ENCODE peak calls at places on chromosomes 3 and 15, in four cellular contexts. One of them, this sample, is unnamed.

GRCh38 chr3:108554233-108554632 is 35.0 kb downstream of the CIP2A start:
- DNase-seq in mucosa of gallbladder: no peak
- DNase-seq in stimulated activated CD8-positive, alpha-beta memory T cell treated with anti-CD3 and anti-CD28 coated beads, Interleukin-2, amount 100 ng/mL, for 48 hours: no peak
- DNase-seq in astrocyte of the hippocampus: no peak
- DNase-seq in this sample: no peak

GRCh38 chr3:186671051-186671450 is 5.2 kb downstream of the HRG start:
- DNase-seq in mucosa of gallbladder: no peak
- DNase-seq in stimulated activated CD8-positive, alpha-beta memory T cell treated with anti-CD3 and anti-CD28 coated beads, Interleukin-2, amount 100 ng/mL, for 48 hours: no peak
- DNase-seq in astrocyte of the hippocampus: no peak
- DNase-seq in this sample: no peak

GRCh38 chr15:80455668-80456442 is 51.7 kb downstream of the ARNT2 start:
- DNase-seq in mucosa of gallbladder: peak
- DNase-seq in stimulated activated CD8-positive, alpha-beta memory T cell treated with anti-CD3 and anti-CD28 coated beads, Interleukin-2, amount 100 ng/mL, for 48 hours: peak
- DNase-seq in astrocyte of the hippocampus: peak
- DNase-seq in this sample: no peak

GRCh38 chr3:31288641-31289100 is 244.1 kb upstream of the STT3B start:
- DNase-seq in mucosa of gallbladder: peak
- DNase-seq in stimulated activated CD8-positive, alpha-beta memory T cell treated with anti-CD3 and anti-CD28 coated beads, Interleukin-2, amount 100 ng/mL, for 48 hours: peak
- DNase-seq in astrocyte of the hippocampus: peak
- DNase-seq in this sample: peak

GRCh38 chr15:33716025-33716424 is 252.3 kb upstream of the CHRM5 start:
- DNase-seq in mucosa of gallbladder: no peak
- DNase-seq in stimulated activated CD8-positive, alpha-beta memory T cell treated with anti-CD3 and anti-CD28 coated beads, Interleukin-2, amount 100 ng/mL, for 48 hours: no peak
- DNase-seq in astrocyte of the hippocampus: no peak
- DNase-seq in this sample: no peak

GRCh38 chr15:78129098-78130011 is 1.9 kb downstream of the CIB2 start:
- DNase-seq in mucosa of gallbladder: no peak
- DNase-seq in stimulated activated CD8-positive, alpha-beta memory T cell treated with anti-CD3 and anti-CD28 coated beads, Interleukin-2, amount 100 ng/mL, for 48 hours: no peak
- DNase-seq in astrocyte of the hippocampus: peak
- DNase-seq in this sample: no peak

GRCh38 chr15:86834115-86834863 is 754.6 kb downstream of the AGBL1 start:
- DNase-seq in mucosa of gallbladder: no peak
- DNase-seq in stimulated activated CD8-positive, alpha-beta memory T cell treated with anti-CD3 and anti-CD28 coated beads, Interleukin-2, amount 100 ng/mL, for 48 hours: no peak
- DNase-seq in astrocyte of the hippocampus: no peak
- DNase-seq in this sample: no peak

GRCh38 chr3:156488771-156489170 is 66.1 kb downstream of the SSR3 start:
- DNase-seq in mucosa of gallbladder: no peak
- DNase-seq in stimulated activated CD8-positive, alpha-beta memory T cell treated with anti-CD3 and anti-CD28 coated beads, Interleukin-2, amount 100 ng/mL, for 48 hours: no peak
- DNase-seq in astrocyte of the hippocampus: no peak
- DNase-seq in this sample: no peak

GRCh38 chr3:113585720-113586119 is 53.4 kb downstream of the SIDT1 start:
- DNase-seq in mucosa of gallbladder: no peak
- DNase-seq in stimulated activated CD8-positive, alpha-beta memory T cell treated with anti-CD3 and anti-CD28 coated beads, Interleukin-2, amount 100 ng/mL, for 48 hours: no peak
- DNase-seq in astrocyte of the hippocampus: no peak
- DNase-seq in this sample: no peak

GRCh38 chr15:32730677-32731654 is 13.2 kb downstream of the GREM1 start:
- DNase-seq in mucosa of gallbladder: peak
- DNase-seq in stimulated activated CD8-positive, alpha-beta memory T cell treated with anti-CD3 and anti-CD28 coated beads, Interleukin-2, amount 100 ng/mL, for 48 hours: no peak
- DNase-seq in astrocyte of the hippocampus: peak
- DNase-seq in this sample: no peak

GRCh38 chr15:94336817-94337537 is 105.6 kb downstream of the MCTP2 start:
- DNase-seq in mucosa of gallbladder: no peak
- DNase-seq in stimulated activated CD8-positive, alpha-beta memory T cell treated with anti-CD3 and anti-CD28 coated beads, Interleukin-2, amount 100 ng/mL, for 48 hours: no peak
- DNase-seq in astrocyte of the hippocampus: no peak
- DNase-seq in this sample: no peak

GRCh38 chr3:140151321-140151720 is 216.3 kb downstream of the CLSTN2 start:
- DNase-seq in mucosa of gallbladder: no peak
- DNase-seq in stimulated activated CD8-positive, alpha-beta memory T cell treated with anti-CD3 and anti-CD28 coated beads, Interleukin-2, amount 100 ng/mL, for 48 hours: no peak
- DNase-seq in astrocyte of the hippocampus: no peak
- DNase-seq in this sample: no peak

GRCh38 chr3:45693941-45694521 is 4.8 kb downstream of the SACM1L start:
- DNase-seq in mucosa of gallbladder: no peak
- DNase-seq in stimulated activated CD8-positive, alpha-beta memory T cell treated with anti-CD3 and anti-CD28 coated beads, Interleukin-2, amount 100 ng/mL, for 48 hours: no peak
- DNase-seq in astrocyte of the hippocampus: no peak
- DNase-seq in this sample: no peak

GRCh38 chr3:9037113-9037715 is 73.9 kb upstream of the RAD18 start:
- DNase-seq in mucosa of gallbladder: no peak
- DNase-seq in stimulated activated CD8-positive, alpha-beta memory T cell treated with anti-CD3 and anti-CD28 coated beads, Interleukin-2, amount 100 ng/mL, for 48 hours: no peak
- DNase-seq in astrocyte of the hippocampus: no peak
- DNase-seq in this sample: no peak